ENCODE peak calls at places on chromosomes 1 and 21, in six cellular contexts. X, P, R, I, F and V are unnamed samples.

GRCh38 chr1:40059292-40059959 is 18.9 kb downstream of the CAP1 start:
- DNase-seq in X (no peak), P (peak), R (peak), I (peak), F (peak), V (peak)

GRCh38 chr1:6298940-6299465 is 38.1 kb upstream of the GPR153 start:
- DNase-seq in X (no peak), P (no peak), R (no peak), I (no peak), F (no peak), V (no peak)

GRCh38 chr1:201219481-201220387 is 29.1 kb downstream of the IGFN1 start:
- DNase-seq in X (no peak), P (no peak), R (no peak), I (no peak), F (no peak), V (no peak)

GRCh38 chr1:98677288-98677687 is 15.8 kb downstream of the SNX7 start:
- DNase-seq in X (no peak), P (peak), R (peak), I (no peak), F (no peak), V (peak)

GRCh38 chr21:38930838-38931237 is 125.1 kb downstream of the ETS2 start:
- DNase-seq in X (peak), P (peak), R (no peak), I (no peak), F (no peak), V (no peak)

GRCh38 chr1:24695202-24695974 is 49.9 kb upstream of the CLIC4 start:
- DNase-seq in X (no peak), P (no peak), R (no peak), I (peak), F (no peak), V (no peak)

GRCh38 chr1:202577381-202577780 is 132.9 kb downstream of the SYT2 start:
- DNase-seq in X (no peak), P (no peak), R (no peak), I (no peak), F (no peak), V (no peak)

GRCh38 chr1:174692313-174692712 is 244.5 kb downstream of the GPR52 start:
- DNase-seq in X (no peak), P (peak), R (peak), I (no peak), F (no peak), V (no peak)

GRCh38 chr21:37374026-37374425 is 7.5 kb downstream of the DYRK1A start:
- DNase-seq in X (no peak), P (peak), R (peak), I (no peak), F (no peak), V (no peak)

GRCh38 chr21:46065215-46065992 is 32.5 kb upstream of the COL6A2 start:
- DNase-seq in X (peak), P (no peak), R (no peak), I (no peak), F (no peak), V (no peak)
- H3K4me3 ChIP-seq in X (no peak), P (no peak), R (no peak), I (no peak), F (no peak), V (no peak)

GRCh38 chr1:29271724-29272123 is 35.4 kb downstream of the PTPRU start:
- DNase-seq in X (no peak), P (peak), R (peak), I (no peak), F (peak), V (peak)
- H3K4me3 ChIP-seq in X (no peak), P (no peak), R (peak), I (no peak), F (no peak), V (no peak)

DNA sequence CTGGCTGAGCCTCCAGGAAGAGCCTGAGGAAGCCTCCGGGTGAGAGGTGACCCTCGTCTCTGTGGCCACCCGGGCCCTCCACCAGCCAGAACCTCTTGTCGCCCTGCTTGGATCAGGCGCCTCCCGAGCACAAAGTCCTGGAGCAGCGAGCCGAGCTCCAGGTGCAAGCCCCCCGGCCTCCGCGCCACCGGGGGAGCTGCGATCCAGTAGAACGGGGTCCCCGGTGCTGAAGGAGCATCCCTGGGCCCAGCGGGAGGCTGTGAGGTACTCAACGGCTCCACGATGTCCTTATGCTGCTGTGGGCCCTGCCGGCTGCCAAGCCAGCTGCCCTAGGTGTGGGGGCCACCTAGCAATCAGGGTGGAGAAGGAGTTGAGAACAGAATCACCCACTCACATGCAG is 102.8 kb downstream of the PRDM16 start:
- DNase-seq in X (no peak), P (no peak), R (no peak), I (no peak), F (no peak), V (no peak)
- H3K4me3 ChIP-seq in X (no peak), P (no peak), R (no peak), I (no peak), F (no peak), V (no peak)

GRCh38 chr1:183632087-183632486 is 3.5 kb downstream of the ARPC5 start:
- DNase-seq in X (no peak), P (peak), R (no peak), I (no peak), F (no peak), V (no peak)

GRCh38 chr1:183632964-183633363 is 2.6 kb downstream of the ARPC5 start:
- DNase-seq in X (no peak), P (no peak), R (no peak), I (peak), F (no peak), V (no peak)

GRCh38 chr1:183633676-183634343 is 1.8 kb downstream of the ARPC5 start:
- DNase-seq in X (no peak), P (peak), R (peak), I (peak), F (no peak), V (peak)

GRCh38 chr1:183628537-183628936 is 7.0 kb downstream of the ARPC5 start:
- DNase-seq in X (no peak), P (no peak), R (no peak), I (no peak), F (no peak), V (no peak)

GRCh38 chr1:183630748-183631147 is 4.8 kb downstream of the ARPC5 start:
- DNase-seq in X (no peak), P (no peak), R (no peak), I (no peak), F (no peak), V (no peak)
- H3K4me3 ChIP-seq in X (no peak), P (no peak), R (no peak), I (no peak), F (no peak), V (no peak)

GRCh38 chr1:199073166-199073565 is 434.3 kb downstream of the PTPRC start:
- DNase-seq in X (no peak), P (no peak), R (no peak), I (no peak), F (no peak), V (no peak)

GRCh38 chr1:199064971-199065370 is 426.1 kb downstream of the PTPRC start:
- DNase-seq in X (no peak), P (no peak), R (no peak), I (no peak), F (no peak), V (peak)

GRCh38 chr1:199071080-199071479 is 432.2 kb downstream of the PTPRC start:
- DNase-seq in X (no peak), P (no peak), R (no peak), I (no peak), F (no peak), V (no peak)

DNA sequence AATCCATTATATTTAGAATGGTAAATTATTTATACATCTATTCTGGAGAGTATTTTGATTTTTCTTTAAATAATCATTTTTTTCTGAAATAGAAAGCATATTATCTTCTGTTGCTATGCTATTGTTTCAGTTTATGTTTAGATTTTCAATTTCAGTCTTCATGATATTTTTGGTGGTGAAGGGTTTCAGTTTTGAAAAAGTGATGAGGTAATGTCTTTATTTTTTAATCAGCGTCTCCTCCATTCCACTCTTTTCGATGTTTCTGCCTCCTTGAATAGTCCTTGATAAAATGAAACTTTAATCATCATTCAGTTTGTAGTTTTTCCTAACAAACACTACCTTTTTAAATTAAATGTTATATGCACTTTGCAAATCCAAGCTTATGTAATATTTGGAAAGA is 428.6 kb downstream of the PTPRC start:
- DNase-seq in X (no peak), P (no peak), R (no peak), I (peak), F (no peak), V (no peak)
- H3K4me3 ChIP-seq in X (no peak), P (no peak), R (no peak), I (peak), F (no peak), V (no peak)

DNA sequence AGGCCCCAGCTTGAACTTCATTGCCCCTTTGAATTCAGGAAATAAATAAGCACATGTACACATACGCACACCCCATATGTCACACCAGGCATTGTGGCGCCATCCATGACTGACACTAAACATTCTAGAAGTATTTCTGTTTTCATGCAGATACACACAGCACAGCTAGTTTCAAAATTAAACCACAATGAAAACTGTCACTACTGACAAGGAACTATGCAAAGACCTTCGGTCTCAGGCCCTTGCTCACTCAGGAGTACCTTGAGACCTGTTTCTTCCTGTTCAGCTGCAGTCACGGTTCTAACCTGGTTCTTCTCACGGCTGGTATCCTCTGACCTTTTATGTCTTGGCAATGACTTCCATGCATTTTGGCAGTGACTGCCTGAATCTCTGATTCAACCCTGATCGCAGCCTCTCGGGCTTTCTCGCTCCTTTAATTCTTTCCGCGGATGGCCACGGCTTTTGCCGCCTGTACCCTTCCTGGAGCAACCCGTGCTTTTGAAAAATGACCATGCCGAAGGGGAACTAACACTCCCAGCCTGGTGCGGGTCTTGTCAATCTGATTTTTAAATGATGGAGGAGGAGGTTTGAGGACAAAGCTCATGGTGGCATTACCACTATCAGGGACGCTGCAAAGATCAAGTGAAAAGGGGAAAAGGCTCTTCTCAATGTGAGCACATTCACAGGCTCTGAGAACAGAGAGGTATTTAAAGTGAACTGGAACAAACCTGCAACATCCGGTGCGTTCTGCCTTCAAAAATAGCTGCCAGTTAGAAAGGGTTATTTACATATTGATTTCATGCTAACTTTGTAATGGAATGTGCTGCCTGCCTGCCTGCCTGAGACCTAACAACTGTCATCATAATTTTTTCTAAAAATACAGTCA is 384.6 kb downstream of the RRAGC start:
- DNase-seq in X (no peak), P (no peak), R (no peak), I (peak), F (no peak), V (no peak)
- H3K4me3 ChIP-seq in X (no peak), P (no peak), R (no peak), I (peak), F (no peak), V (no peak)

GRCh38 chr1:67457247-67457646 is 27.0 kb upstream of the SERBP1 start:
- DNase-seq in X (no peak), P (no peak), R (no peak), I (no peak), F (no peak), V (no peak)

GRCh38 chr1:67451377-67451776 is 21.2 kb upstream of the SERBP1 start:
- DNase-seq in X (no peak), P (no peak), R (no peak), I (no peak), F (no peak), V (no peak)

GRCh38 chr1:67446893-67447292 is 16.7 kb upstream of the SERBP1 start:
- DNase-seq in X (no peak), P (no peak), R (no peak), I (no peak), F (no peak), V (no peak)

DNA sequence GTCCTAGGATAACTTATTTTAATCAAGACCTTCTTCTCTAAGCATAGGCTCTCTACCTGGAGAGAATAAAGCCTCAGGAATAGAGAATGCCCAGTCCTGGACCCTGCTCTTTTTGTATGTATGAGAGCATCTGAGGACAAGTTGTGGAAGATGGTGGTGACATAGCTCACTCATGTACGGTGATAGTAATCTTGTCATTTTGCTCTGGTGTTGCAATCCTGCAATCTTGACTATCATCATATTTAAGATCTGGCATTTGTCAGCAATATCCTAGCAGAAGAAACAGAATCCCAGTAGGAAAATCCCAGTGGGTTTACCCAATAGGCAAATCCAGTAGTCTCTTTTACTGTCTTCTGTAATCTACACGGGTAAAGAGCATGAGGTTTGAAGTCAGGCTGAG is 21.6 kb upstream of the SERBP1 start:
- DNase-seq in X (no peak), P (no peak), R (no peak), I (no peak), F (no peak), V (no peak)
- H3K4me3 ChIP-seq in X (no peak), P (no peak), R (no peak), I (no peak), F (no peak), V (no peak)

GRCh38 chr1:51303751-51304196 is 26.6 kb downstream of the TTC39A start:
- DNase-seq in X (no peak), P (no peak), R (no peak), I (peak), F (no peak), V (no peak)
- H3K4me3 ChIP-seq in X (no peak), P (no peak), R (no peak), I (no peak), F (no peak), V (no peak)